ENCODE peak calls at places on chromosomes 2 and 18, in five cellular contexts. I is K562, B is IMR-90, W is GM12878, G is HepG2. R is an unnamed sample.

GRCh38 chr2:237485844-237486243 is 1.2 kb upstream of the MLPH start:
- DNase-seq in B (no peak), W (no peak), G (no peak), I (no peak), R (no peak)

GRCh38 chr2:71503827-71504226 is 50.5 kb downstream of the DYSF start:
- DNase-seq in B (no peak), I (no peak), W (no peak), G (no peak), R (no peak)

GRCh38 chr2:190506666-190507065 is 27.9 kb downstream of the NEMP2 start:
- DNase-seq in W (no peak), I (no peak), B (no peak), G (no peak), R (no peak)

GRCh38 chr2:236768393-236769140 is 198.9 kb downstream of the ACKR3 start:
- DNase-seq in W (no peak), B (peak; percentile 14), I (no peak), G (no peak), R (no peak)

GRCh38 chr2:191869178-191869577 is 22.3 kb upstream of the CAVIN2 start:
- DNase-seq in B (peak; percentile 30), W (peak; percentile 7), G (peak; percentile 67), I (peak; percentile 46), R (no peak)

GRCh38 chr2:234426616-234427015 is 70.3 kb downstream of the ARL4C start:
- DNase-seq in W (peak; percentile 34), G (no peak), B (no peak), I (no peak), R (no peak)

GRCh38 chr2:151459368-151459767 is 49.7 kb downstream of the RIF1 start:
- DNase-seq in G (no peak), I (no peak), B (peak; percentile 29), W (no peak), R (no peak)

GRCh38 chr2:74768401-74768914 is 65.5 kb upstream of the HK2 start:
- DNase-seq in I (no peak), W (no peak), G (no peak), B (peak; percentile 68), R (no peak)

GRCh38 chr2:183172220-183172887 is 48.1 kb downstream of the NUP35 start:
- DNase-seq in W (no peak), B (no peak), I (no peak), G (no peak), R (no peak)

GRCh38 chr2:197674060-197674459 is 1.3 kb downstream of the RFTN2 start:
- DNase-seq in G (peak; percentile 14), W (no peak), B (no peak), I (no peak), R (no peak)

GRCh38 chr2:12721571-12722444 is 5.1 kb downstream of the TRIB2 start:
- DNase-seq in B (peak; percentile 57), W (no peak), I (no peak), G (no peak), R (no peak)

GRCh38 chr2:203404996-203405395 is 76.8 kb downstream of the ABI2 start:
- DNase-seq in I (no peak), W (no peak), G (no peak), B (peak; percentile 73), R (no peak)

GRCh38 chr2:160426604-160427003 is 67.0 kb downstream of the RBMS1 start:
- DNase-seq in G (no peak), B (no peak), W (no peak), I (no peak), R (no peak)

GRCh38 chr2:28557389-28558119 is 61.7 kb downstream of the PLB1 start:
- DNase-seq in G (no peak), W (no peak), B (no peak), I (no peak), R (no peak)

GRCh38 chr18:8797206-8797605 is 91.8 kb downstream of the MTCL1 start:
- DNase-seq in I (no peak), G (peak; percentile 64), W (no peak), B (peak; percentile 70), R (no peak)

DNA sequence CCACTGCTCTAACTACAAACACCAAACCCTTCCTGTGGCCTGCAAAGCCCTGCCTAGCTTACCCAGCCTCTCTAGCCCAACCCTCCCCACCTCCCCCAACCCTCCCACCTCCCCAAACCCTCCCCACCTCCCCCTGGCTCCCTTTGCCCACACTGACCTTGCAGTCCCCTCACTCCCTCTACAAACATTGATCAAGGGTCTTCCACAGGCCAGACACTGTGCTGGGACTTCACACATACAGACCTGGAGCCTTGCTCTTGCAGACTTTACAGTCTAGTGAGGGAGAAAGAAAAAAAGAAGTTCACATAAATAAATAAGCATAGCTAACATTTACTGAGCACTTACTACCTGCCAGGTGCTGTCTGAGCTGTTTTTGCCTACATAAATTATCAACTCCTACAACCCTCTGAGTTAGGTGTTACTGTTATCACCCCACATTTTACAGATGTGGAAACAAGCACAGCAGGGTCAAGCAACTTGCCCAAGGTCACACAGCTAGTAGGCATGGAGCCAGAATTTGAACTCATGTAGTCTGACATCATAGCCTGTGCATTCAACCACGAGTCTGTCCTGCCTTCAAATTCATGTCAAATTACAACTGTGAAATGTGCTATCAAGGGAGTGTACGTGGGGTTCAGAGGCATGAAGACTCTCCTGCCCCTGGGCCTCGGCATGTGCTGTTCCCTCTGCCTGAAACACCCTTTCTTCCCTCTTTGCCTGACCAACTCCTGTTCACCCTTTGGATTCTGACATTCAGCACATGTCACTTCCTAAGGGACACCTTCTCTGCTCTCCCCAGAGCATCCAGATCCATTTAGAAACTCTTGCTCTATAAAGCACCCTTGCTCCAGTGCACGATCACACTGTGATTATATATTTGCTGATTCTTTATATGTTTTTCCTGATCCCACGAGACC is 209.9 kb downstream of the TNS1 start:
- DNase-seq in G (peak; percentile 64), W (no peak), I (no peak), B (peak; percentile 38), R (peak; percentile 16)
- TF ChIP-seq MXI1 in G (no peak), W (no peak), I (no peak), B (no peak), R (no peak)

GRCh38 chr2:16425462-16426336 is 239.9 kb downstream of the CYRIA start:
- DNase-seq in G (peak; percentile 95), I (no peak), W (no peak), B (no peak), R (peak; percentile 20)
- TF ChIP-seq MXI1 in G (no peak), I (no peak), W (no peak), B (no peak), R (no peak)

DNA sequence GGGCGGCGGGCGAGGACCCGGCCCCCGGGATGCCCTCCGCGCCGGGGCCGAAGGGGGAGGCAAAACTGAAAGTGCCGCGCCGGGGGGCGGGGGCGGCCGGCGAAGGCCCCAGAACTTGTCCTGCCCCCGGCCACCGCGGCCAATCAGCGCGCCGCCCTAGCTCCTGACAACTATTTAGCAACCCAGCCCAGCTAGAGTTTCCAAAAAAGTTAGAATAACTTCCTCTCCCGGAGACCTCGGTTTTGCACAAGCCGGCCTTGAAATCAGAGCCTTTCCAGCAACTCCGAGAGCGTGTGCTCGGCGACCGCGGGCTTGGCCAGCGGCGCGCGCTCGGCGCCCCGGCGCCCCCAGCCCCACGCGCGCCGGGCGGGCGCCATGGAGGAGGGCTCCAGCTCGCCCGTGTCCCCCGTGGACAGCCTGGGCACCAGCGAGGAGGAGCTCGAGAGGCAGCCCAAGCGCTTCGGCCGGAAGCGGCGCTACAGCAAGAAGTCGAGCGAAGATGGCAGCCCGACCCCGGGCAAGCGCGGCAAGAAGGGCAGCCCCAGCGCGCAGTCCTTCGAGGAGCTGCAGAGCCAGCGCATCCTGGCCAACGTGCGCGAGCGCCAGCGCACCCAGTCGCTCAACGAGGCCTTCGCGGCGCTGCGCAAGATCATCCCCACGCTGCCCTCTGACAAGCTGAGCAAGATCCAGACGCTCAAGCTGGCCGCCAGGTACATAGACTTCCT is at the start of gene TWIST2:
- DNase-seq in W (no peak), I (no peak), B (peak; percentile 91), G (no peak), R (peak; percentile 56)
- TF ChIP-seq MXI1 in W (no peak), I (no peak), B (no peak), G (no peak), R (no peak)

DNA sequence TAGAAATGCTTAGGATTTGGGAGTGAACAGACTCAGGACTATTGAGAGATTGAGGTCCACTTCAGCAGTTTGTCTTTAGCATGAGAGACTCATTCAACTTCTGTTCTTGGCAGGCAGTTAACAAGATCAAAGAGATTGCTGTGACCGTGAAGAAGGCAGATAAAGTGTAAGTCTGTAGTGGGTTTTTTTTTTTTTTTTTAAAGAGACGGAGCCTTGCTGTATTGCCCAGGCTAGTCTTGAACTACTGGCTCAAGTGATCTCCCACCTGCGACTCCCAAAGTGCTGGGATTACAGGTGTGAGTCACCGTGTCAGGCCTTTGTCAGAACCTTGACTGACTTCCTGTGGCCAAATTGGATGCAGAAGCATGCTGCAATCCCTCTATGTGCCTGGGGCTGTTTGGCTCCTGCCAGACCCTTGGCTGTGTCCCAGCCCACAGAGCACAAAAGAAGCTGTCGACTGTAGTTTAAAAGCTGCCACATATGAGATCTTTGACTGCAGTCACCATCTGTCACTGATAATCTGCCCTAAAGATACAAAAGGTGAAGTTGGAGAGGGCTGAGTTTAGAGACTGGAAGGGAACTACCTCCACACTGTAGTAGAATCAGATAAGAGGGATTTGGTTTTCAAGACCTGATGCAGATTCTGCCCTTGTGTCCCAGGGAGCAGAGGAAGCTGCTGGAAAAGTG is 9.9 kb downstream of the CCT7 start:
- DNase-seq in B (peak; percentile 63), W (no peak), I (no peak), G (no peak), R (peak; percentile 74)
- TF ChIP-seq MXI1 in B (no peak), W (no peak), I (no peak), G (no peak), R (peak; percentile 81)

GRCh38 chr2:26786207-26787023 is 559 bp downstream of the CENPA start:
- DNase-seq in B (no peak), W (no peak), G (no peak), I (no peak), R (peak; percentile 52)
- TF ChIP-seq MXI1 in B (no peak), W (no peak), G (no peak), I (no peak), R (no peak)

GRCh38 chr2:61135510-61135909 is 26.5 kb upstream of the C2orf74 start:
- DNase-seq in G (peak; percentile 40), I (peak; percentile 37), W (no peak), B (peak; percentile 57), R (peak; percentile 43)
- TF ChIP-seq MXI1 in G (no peak), I (no peak), W (no peak), B (peak; percentile 38), R (peak; percentile 96)

R was measured in SK-N-SH.